ENCODE peak calls at places on chromosomes 1 and 21, in four cellular contexts. One of them, this sample, is unnamed.

GRCh38 chr1:192057766-192058165 is 100.5 kb upstream of the RGS18 start:
- DNase-seq in GM12891: no peak
- DNase-seq in RWPE2: no peak
- DNase-seq in tibial nerve: no peak
- DNase-seq in this sample: no peak

GRCh38 chr1:22258696-22259095 is 115.8 kb upstream of the WNT4 start:
- DNase-seq in GM12891: no peak
- DNase-seq in RWPE2: no peak
- DNase-seq in tibial nerve: no peak
- DNase-seq in this sample: no peak

GRCh38 chr1:55542901-55543504 is 327.8 kb upstream of the USP24 start:
- DNase-seq in GM12891: no peak
- DNase-seq in RWPE2: no peak
- DNase-seq in tibial nerve: no peak
- DNase-seq in this sample: no peak

GRCh38 chr1:25672763-25673409 is 56.3 kb downstream of the MAN1C1 start:
- DNase-seq in GM12891: no peak
- DNase-seq in RWPE2: no peak
- DNase-seq in tibial nerve: no peak
- DNase-seq in this sample: no peak

GRCh38 chr1:211281322-211282022 is 22.3 kb downstream of the RCOR3 start:
- DNase-seq in GM12891: no peak
- DNase-seq in RWPE2: no peak
- DNase-seq in tibial nerve: no peak
- DNase-seq in this sample: no peak

GRCh38 chr21:39938086-39938611 is 70.9 kb downstream of the PCP4 start:
- DNase-seq in GM12891: no peak
- DNase-seq in RWPE2: no peak
- DNase-seq in tibial nerve: no peak
- DNase-seq in this sample: no peak

GRCh38 chr1:195981448-195982139 is 626.6 kb downstream of the KCNT2 start:
- DNase-seq in GM12891: no peak
- DNase-seq in RWPE2: no peak
- DNase-seq in tibial nerve: no peak
- DNase-seq in this sample: no peak

GRCh38 chr1:44417351-44418021 is 12.4 kb downstream of the RNF220 start:
- DNase-seq in GM12891: no peak
- DNase-seq in RWPE2: no peak
- DNase-seq in tibial nerve: no peak
- DNase-seq in this sample: no peak

GRCh38 chr1:55064861-55065263 is 25.5 kb downstream of the PCSK9 start:
- DNase-seq in GM12891: no peak
- DNase-seq in RWPE2: no peak
- DNase-seq in tibial nerve: no peak
- DNase-seq in this sample: no peak

GRCh38 chr1:153546371-153546770 is 765 bp upstream of the S100A4 start:
- DNase-seq in GM12891: no peak
- DNase-seq in RWPE2: peak; percentile 42
- DNase-seq in tibial nerve: no peak
- DNase-seq in this sample: no peak

GRCh38 chr1:3277623-3278022 is 176.8 kb upstream of the ARHGEF16 start:
- DNase-seq in GM12891: no peak
- DNase-seq in RWPE2: no peak
- DNase-seq in tibial nerve: no peak
- DNase-seq in this sample: no peak

GRCh38 chr1:200415693-200416593 is 6.1 kb upstream of the ZNF281 start:
- DNase-seq in GM12891: no peak
- DNase-seq in RWPE2: peak; percentile 79
- DNase-seq in tibial nerve: peak; percentile 77
- DNase-seq in this sample: no peak

This sample was measured in activated T-helper 2 cell treated with anti-CD3 and anti-CD28 coated beads, Interferon-gamma antibody, Interleukin-2, Interleukin-4, amounts not matched to agents 10 μg/mL and 5 μg/mL and 100 μg/mL, durations not matched to agents 14 hours and 24 hours and 36 hours.